ENCODE peak calls at places on chromosomes 11 and 22, in eight cellular contexts. S is non-pigmented ciliary epithelial cell; Q is amygdala; N is astrocyte; B is caudate nucleus; U is activated naive CD8-positive, alpha-beta T cell treated with anti-CD3 and anti-CD28 coated beads for 36 hours; G is RPMI7951; T is NCI-H510A treated with DMSO at 0.1 percent for 48 hours. M is an unnamed sample.

GRCh38 chr11:65541093-65542010 is 16.5 kb downstream of the SCYL1 start:
- DNase-seq in S (no peak), B (no peak), G (no peak), T (peak; percentile 70), N (no peak), Q (no peak), U (no peak), M (no peak)

GRCh38 chr11:56890584-56891305 is 98.0 kb upstream of the OR5AK2 start:
- DNase-seq in U (no peak), G (no peak), S (no peak), N (no peak), B (no peak), Q (no peak), T (no peak), M (no peak)

GRCh38 chr11:69004411-69005182 is 8.4 kb downstream of the MRGPRF start:
- DNase-seq in B (no peak), Q (no peak), G (no peak), T (no peak), S (no peak), U (no peak), N (no peak), M (no peak)

GRCh38 chr22:34526681-34527080 is 539.3 kb upstream of the ISX start:
- DNase-seq in B (no peak), Q (no peak), G (no peak), S (no peak), U (no peak), N (no peak), T (no peak), M (no peak)

GRCh38 chr11:2934611-2935239 is 5.5 kb upstream of the PHLDA2 start:
- DNase-seq in B (no peak), T (no peak), Q (no peak), N (no peak), G (no peak), S (no peak), U (no peak), M (peak; percentile 62)

GRCh38 chr11:2567026-2567671 is 122.3 kb downstream of the KCNQ1 start:
- DNase-seq in S (no peak), B (no peak), G (no peak), Q (no peak), N (no peak), T (no peak), U (no peak), M (peak; percentile 26)

GRCh38 chr11:35419713-35420333 is 465 bp upstream of the SLC1A2 start:
- DNase-seq in T (no peak), S (no peak), N (no peak), B (no peak), G (no peak), U (peak; percentile 12), Q (no peak), M (no peak)

GRCh38 chr11:35313066-35313765 is 106.1 kb downstream of the SLC1A2 start:
- DNase-seq in Q (no peak), S (no peak), U (no peak), G (no peak), T (no peak), N (no peak), B (no peak), M (no peak)

GRCh38 chr11:90701040-90701439 is 478.2 kb upstream of the CHORDC1 start:
- DNase-seq in S (peak; percentile 3), N (no peak), U (no peak), T (peak; percentile 23), G (no peak), B (no peak), Q (no peak), M (no peak)

GRCh38 chr11:10455637-10456487 is 798 bp downstream of the AMPD3 start:
- DNase-seq in G (peak; percentile 76), Q (no peak), T (peak; percentile 70), N (peak; percentile 80), U (peak; percentile 78), B (no peak), S (peak; percentile 54), M (peak; percentile 77)

GRCh38 chr11:122727101-122727929 is 71.8 kb downstream of the UBASH3B start:
- DNase-seq in T (no peak), S (no peak), G (peak; percentile 49), N (no peak), B (no peak), Q (no peak), U (peak; percentile 52), M (no peak)